ENCODE peak calls at places on chromosomes 3 and 15, in four cellular contexts. One of them, this sample, is unnamed.
A peak's percentile ranks its signal among the peaks of the same experiment; 100 is the strongest.

GRCh38 chr15:75361361-75361988 is 6.9 kb downstream of the MAN2C1 start:
- DNase-seq in activated naive CD4-positive, alpha-beta T cell treated with Interleukin-2 at 50 U/mL for 16 hours: no peak
- DNase-seq in HFF-Myc: no peak
- DNase-seq in CD4-positive, CD25-positive, alpha-beta regulatory T cell: no peak
- DNase-seq in this sample: no peak

GRCh38 chr3:2623463-2623862 is 486.7 kb downstream of the IL5RA start:
- DNase-seq in activated naive CD4-positive, alpha-beta T cell treated with Interleukin-2 at 50 U/mL for 16 hours: no peak
- DNase-seq in HFF-Myc: no peak
- DNase-seq in CD4-positive, CD25-positive, alpha-beta regulatory T cell: no peak
- DNase-seq in this sample: no peak

GRCh38 chr3:71064976-71065763 is 518.4 kb downstream of the FOXP1 start:
- DNase-seq in activated naive CD4-positive, alpha-beta T cell treated with Interleukin-2 at 50 U/mL for 16 hours: peak; percentile 70
- DNase-seq in HFF-Myc: no peak
- DNase-seq in CD4-positive, CD25-positive, alpha-beta regulatory T cell: peak; percentile 72
- DNase-seq in this sample: peak; percentile 86

GRCh38 chr15:78604420-78604819 is 16.4 kb downstream of the CHRNA3 start:
- DNase-seq in activated naive CD4-positive, alpha-beta T cell treated with Interleukin-2 at 50 U/mL for 16 hours: no peak
- DNase-seq in HFF-Myc: no peak
- DNase-seq in CD4-positive, CD25-positive, alpha-beta regulatory T cell: no peak
- DNase-seq in this sample: no peak

GRCh38 chr3:185280572-185281365 is 26.9 kb upstream of the EHHADH start:
- DNase-seq in activated naive CD4-positive, alpha-beta T cell treated with Interleukin-2 at 50 U/mL for 16 hours: no peak
- DNase-seq in HFF-Myc: peak; percentile 54
- DNase-seq in CD4-positive, CD25-positive, alpha-beta regulatory T cell: peak; percentile 1
- DNase-seq in this sample: peak; percentile 36

GRCh38 chr15:35271371-35272043 is 186.4 kb upstream of the NANOGP8 start:
- DNase-seq in activated naive CD4-positive, alpha-beta T cell treated with Interleukin-2 at 50 U/mL for 16 hours: no peak
- DNase-seq in HFF-Myc: no peak
- DNase-seq in CD4-positive, CD25-positive, alpha-beta regulatory T cell: no peak
- DNase-seq in this sample: no peak

GRCh38 chr3:66692108-66692750 is 191.4 kb upstream of the LRIG1 start:
- DNase-seq in activated naive CD4-positive, alpha-beta T cell treated with Interleukin-2 at 50 U/mL for 16 hours: no peak
- DNase-seq in HFF-Myc: no peak
- DNase-seq in CD4-positive, CD25-positive, alpha-beta regulatory T cell: no peak
- DNase-seq in this sample: peak; percentile 17

GRCh38 chr3:150005243-150006102 is 34.8 kb upstream of the PFN2 start:
- DNase-seq in activated naive CD4-positive, alpha-beta T cell treated with Interleukin-2 at 50 U/mL for 16 hours: no peak
- DNase-seq in HFF-Myc: no peak
- DNase-seq in CD4-positive, CD25-positive, alpha-beta regulatory T cell: no peak
- DNase-seq in this sample: peak; percentile 11

GRCh38 chr3:42923606-42924005 is 17.7 kb downstream of the ZNF662 start:
- DNase-seq in activated naive CD4-positive, alpha-beta T cell treated with Interleukin-2 at 50 U/mL for 16 hours: no peak
- DNase-seq in HFF-Myc: no peak
- DNase-seq in CD4-positive, CD25-positive, alpha-beta regulatory T cell: no peak
- DNase-seq in this sample: no peak

GRCh38 chr3:82568776-82569338 is 807.4 kb upstream of the GBE1 start:
- DNase-seq in activated naive CD4-positive, alpha-beta T cell treated with Interleukin-2 at 50 U/mL for 16 hours: no peak
- DNase-seq in HFF-Myc: no peak
- DNase-seq in CD4-positive, CD25-positive, alpha-beta regulatory T cell: no peak
- DNase-seq in this sample: no peak